ENCODE peak calls at places on chromosomes 11 and 22, in ten cellular contexts. G, M, P, T, I, X, J, F, Y and A are unnamed samples.
A peak's percentile ranks its signal among the peaks of the same experiment; 100 is the strongest.

GRCh38 chr11:95067042-95067827 is 516 bp downstream of the SRSF8 start:
- DNase-seq in I (peak; percentile 86), G (peak; percentile 90), J (peak; percentile 83), Y (peak; percentile 71), M (peak; percentile 36), P (peak; percentile 80), T (peak; percentile 68), F (peak; percentile 72), X (peak; percentile 93), A (peak; percentile 93)

GRCh38 chr22:25334091-25334490 is 114.7 kb downstream of the CRYBB2 start:
- DNase-seq in Y (no peak), G (peak; percentile 41), I (peak; percentile 95), T (peak; percentile 20), X (no peak), P (peak; percentile 76), J (no peak), F (peak; percentile 16), M (no peak), A (peak; percentile 80)

GRCh38 chr11:122422707-122423106 is 232.8 kb upstream of the UBASH3B start:
- DNase-seq in X (no peak), I (no peak), F (peak; percentile 31), G (no peak), M (no peak), Y (no peak), T (no peak), P (no peak), J (no peak), A (no peak)

GRCh38 chr11:132032555-132032954 is 662.1 kb downstream of the NTM start:
- DNase-seq in P (no peak), T (no peak), I (no peak), Y (no peak), X (no peak), F (peak; percentile 92), G (no peak), J (no peak), M (no peak), A (no peak)

GRCh38 chr11:34516247-34517040 is 2.9 kb upstream of the ELF5 start:
- DNase-seq in I (no peak), G (no peak), Y (no peak), P (no peak), M (no peak), T (no peak), J (no peak), F (no peak), X (no peak), A (no peak)

GRCh38 chr11:34288482-34288881 is 69.3 kb downstream of the ABTB2 start:
- DNase-seq in J (no peak), T (no peak), G (no peak), M (no peak), P (no peak), F (no peak), Y (no peak), X (no peak), I (no peak), A (peak; percentile 67)

GRCh38 chr11:69251639-69252493 is 42.1 kb upstream of the MYEOV start:
- DNase-seq in M (no peak), T (no peak), X (peak; percentile 56), J (no peak), G (no peak), F (no peak), I (no peak), P (no peak), Y (no peak), A (no peak)

GRCh38 chr22:46454233-46454909 is 83.0 kb downstream of the CELSR1 start:
- DNase-seq in Y (no peak), P (no peak), F (no peak), G (no peak), J (no peak), T (no peak), I (no peak), X (no peak), M (no peak), A (peak; percentile 57)

GRCh38 chr11:130801287-130802146 is 114.8 kb downstream of the SNX19 start:
- DNase-seq in Y (no peak), T (no peak), X (no peak), G (no peak), F (peak; percentile 53), M (no peak), P (no peak), I (no peak), J (no peak), A (peak; percentile 96)

GRCh38 chr11:118436639-118437045 is 350 bp downstream of the KMT2A start:
- DNase-seq in G (no peak), T (peak; percentile 58), J (no peak), X (peak; percentile 67), M (no peak), F (peak; percentile 21), P (peak; percentile 55), I (peak; percentile 18), Y (no peak), A (peak; percentile 60)